ENCODE peak calls at places on chromosomes 4 and X, in eight cellular contexts. Y is esophagus muscularis mucosa, R is HL-60, T is suprapubic skin, V is GM12878, N is GM12892, J is stomach, A is GM23338. P is an unnamed sample.

GRCh38 chrX:53188763-53189162 is 36.2 kb downstream of the KDM5C start:
- DNase-seq in T (no peak), N (no peak), J (no peak), V (peak), A (no peak), R (no peak), Y (no peak), P (no peak)

GRCh38 chrX:47817421-47817820 is 19.3 kb upstream of the ZNF81 start:
- DNase-seq in J (peak), A (no peak), V (no peak), Y (no peak), N (no peak), T (no peak), R (no peak), P (no peak)

GRCh38 chr4:10096201-10096975 is 20.2 kb downstream of the WDR1 start:
- DNase-seq in R (no peak), V (peak), A (no peak), N (peak), T (no peak), J (peak), Y (no peak), P (peak)

GRCh38 chr4:42282081-42282901 is 115.0 kb upstream of the SHISA3 start:
- DNase-seq in V (peak), R (peak), J (peak), Y (no peak), N (peak), A (peak), T (no peak), P (no peak)

GRCh38 chr4:53563824-53564223 is 27.5 kb downstream of the LNX1 start:
- DNase-seq in J (no peak), N (peak), T (no peak), R (no peak), Y (no peak), A (no peak), V (peak), P (no peak)

GRCh38 chr4:83011779-83012630 is 1.4 kb upstream of the LIN54 start:
- DNase-seq in V (no peak), Y (no peak), N (no peak), A (peak), J (peak), T (peak), R (no peak), P (peak)

GRCh38 chr4:147044241-147044640 is 98.6 kb upstream of the TTC29 start:
- DNase-seq in Y (no peak), A (no peak), R (no peak), J (no peak), T (no peak), N (no peak), V (no peak), P (no peak)

GRCh38 chrX:84078991-84079390 is 109.0 kb downstream of the RPS6KA6 start:
- DNase-seq in A (no peak), J (no peak), R (no peak), Y (no peak), T (no peak), N (no peak), V (no peak), P (no peak)

GRCh38 chrX:46582325-46582724 is 8.8 kb downstream of the CHST7 start:
- DNase-seq in Y (no peak), A (no peak), R (no peak), N (no peak), T (no peak), J (no peak), V (no peak), P (no peak)

GRCh38 chr4:158816953-158817352 is 48.1 kb downstream of the FNIP2 start:
- DNase-seq in N (no peak), T (no peak), Y (no peak), R (no peak), J (no peak), V (no peak), A (no peak), P (no peak)

GRCh38 chr4:55347610-55348228 is 1.7 kb downstream of the SRD5A3 start:
- DNase-seq in R (peak), T (no peak), N (no peak), A (no peak), V (no peak), Y (no peak), J (no peak), P (no peak)

GRCh38 chrX:17608898-17609297 is 128.4 kb upstream of the SCML1 start:
- DNase-seq in Y (no peak), A (no peak), N (no peak), V (no peak), J (no peak), T (no peak), R (no peak), P (peak)

GRCh38 chr4:71211748-71212147 is 127.1 kb upstream of the SLC4A4 start:
- DNase-seq in Y (no peak), T (no peak), N (no peak), J (no peak), V (no peak), A (no peak), R (no peak), P (no peak)

GRCh38 chr4:20020049-20020448 is 231.7 kb upstream of the SLIT2 start:
- DNase-seq in J (no peak), T (no peak), V (no peak), R (no peak), Y (no peak), A (no peak), N (no peak), P (no peak)

GRCh38 chr4:6175426-6175825 is 24.9 kb downstream of the JAKMIP1 start:
- DNase-seq in Y (no peak), T (no peak), A (no peak), R (no peak), V (no peak), N (no peak), J (no peak), P (no peak)

GRCh38 chrX:1006156-1006730 is 206.2 kb downstream of the CRLF2 start:
- DNase-seq in A (no peak), T (no peak), V (no peak), Y (no peak), R (no peak), N (no peak), J (no peak), P (no peak)

GRCh38 chrX:10039821-10040793 is 72.9 kb downstream of the CLDN34 start:
- DNase-seq in J (no peak), V (no peak), Y (no peak), N (no peak), A (no peak), R (no peak), T (no peak), P (no peak)

GRCh38 chrX:122626871-122627270 is 557.2 kb upstream of the GRIA3 start:
- DNase-seq in T (no peak), R (no peak), A (no peak), V (no peak), N (no peak), J (no peak), Y (no peak), P (no peak)

GRCh38 chr4:25002679-25003078 is 28.1 kb downstream of the LGI2 start:
- DNase-seq in N (no peak), J (no peak), Y (no peak), V (no peak), A (no peak), T (no peak), R (no peak), P (no peak)

GRCh38 chrX:123899701-123900100 is 39.8 kb downstream of the XIAP start:
- DNase-seq in J (no peak), T (no peak), A (no peak), V (no peak), Y (no peak), N (no peak), R (no peak), P (no peak)

GRCh38 chr4:99205104-99205979 is 13.7 kb downstream of the ADH6 start:
- DNase-seq in N (no peak), T (no peak), J (no peak), Y (no peak), A (peak), V (no peak), R (no peak), P (peak)

GRCh38 chr4:185096032-185096653 is 46.9 kb upstream of the SLC25A4 start:
- DNase-seq in R (no peak), A (peak), N (no peak), Y (no peak), V (no peak), T (no peak), J (peak), P (no peak)

GRCh38 chr4:36273276-36273675 is 8.1 kb upstream of the DTHD1 start:
- DNase-seq in J (no peak), Y (no peak), A (no peak), R (no peak), V (no peak), N (no peak), T (no peak), P (no peak)

GRCh38 chr4:176123710-176124407 is 58.2 kb downstream of the WDR17 start:
- DNase-seq in T (no peak), J (peak), Y (no peak), R (peak), V (peak), N (peak), A (peak), P (peak)

GRCh38 chrX:18995216-18995615 is 11.3 kb upstream of the PHKA2 start:
- DNase-seq in T (no peak), R (no peak), J (no peak), V (no peak), A (no peak), N (no peak), Y (no peak), P (no peak)

GRCh38 chrX:65407157-65407626 is 127.4 kb downstream of the LAS1L start:
- DNase-seq in N (no peak), T (no peak), R (no peak), V (no peak), A (peak), Y (no peak), J (no peak), P (no peak)

GRCh38 chrX:123803331-123803983 is 56.4 kb upstream of the XIAP start:
- DNase-seq in T (no peak), N (no peak), A (no peak), R (peak), Y (no peak), V (no peak), J (no peak), P (no peak)

GRCh38 chr4:8090312-8090711 is 68.3 kb downstream of the ABLIM2 start:
- DNase-seq in N (no peak), V (no peak), A (no peak), R (no peak), T (no peak), Y (no peak), J (no peak), P (no peak)

GRCh38 chrX:115679460-115679859 is 118.5 kb downstream of the PLS3 start:
- DNase-seq in Y (no peak), R (no peak), T (no peak), V (no peak), N (no peak), A (peak), J (no peak), P (no peak)

GRCh38 chr4:145511913-145512522 is 30.4 kb downstream of the SMAD1 start:
- DNase-seq in V (no peak), Y (no peak), T (no peak), N (no peak), R (no peak), A (no peak), J (no peak), P (no peak)

GRCh38 chr4:137390707-137391106 is 141.6 kb downstream of the PCDH18 start:
- DNase-seq in T (no peak), V (no peak), A (no peak), Y (no peak), R (no peak), J (no peak), N (no peak), P (no peak)
- TF ChIP-seq POLR2AphosphoS5 in T (no peak), V (no peak), A (no peak), Y (no peak), R (no peak), J (no peak), N (no peak), P (no peak)

GRCh38 chr4:38530486-38530885 is 133.5 kb upstream of the KLF3 start:
- DNase-seq in J (no peak), V (no peak), R (no peak), A (no peak), Y (no peak), T (no peak), N (no peak), P (no peak)

GRCh38 chr4:38531126-38531737 is 132.8 kb upstream of the KLF3 start:
- DNase-seq in N (no peak), R (no peak), V (no peak), J (no peak), T (no peak), A (peak), Y (no peak), P (no peak)

GRCh38 chr4:38529189-38530115 is 134.5 kb upstream of the KLF3 start:
- DNase-seq in R (peak), Y (no peak), T (no peak), A (peak), J (peak), V (peak), N (peak), P (no peak)

GRCh38 chr4:38534344-38534743 is 129.7 kb upstream of the KLF3 start:
- DNase-seq in A (no peak), Y (no peak), N (no peak), V (no peak), J (no peak), R (no peak), T (no peak), P (no peak)

GRCh38 chr4:38533024-38533556 is 130.9 kb upstream of the KLF3 start:
- DNase-seq in A (no peak), R (no peak), N (no peak), Y (no peak), T (no peak), V (no peak), J (no peak), P (no peak)
- TF ChIP-seq POLR2AphosphoS5 in A (no peak), R (no peak), N (no peak), Y (no peak), T (no peak), V (no peak), J (no peak), P (no peak)

GRCh38 chrX:100265179-100265578 is 144.9 kb downstream of the PCDH19 start:
- DNase-seq in Y (no peak), R (no peak), J (no peak), A (no peak), N (no peak), T (no peak), V (no peak), P (no peak)

GRCh38 chrX:100264200-100264599 is 145.9 kb downstream of the PCDH19 start:
- DNase-seq in J (no peak), N (no peak), A (no peak), T (no peak), V (peak), Y (no peak), R (no peak), P (no peak)

GRCh38 chrX:100263650-100264049 is 146.4 kb downstream of the PCDH19 start:
- DNase-seq in Y (no peak), N (no peak), T (no peak), J (no peak), A (no peak), R (no peak), V (no peak), P (no peak)
- TF ChIP-seq POLR2AphosphoS5 in Y (no peak), N (no peak), T (no peak), J (no peak), A (no peak), R (no peak), V (no peak), P (no peak)

DNA sequence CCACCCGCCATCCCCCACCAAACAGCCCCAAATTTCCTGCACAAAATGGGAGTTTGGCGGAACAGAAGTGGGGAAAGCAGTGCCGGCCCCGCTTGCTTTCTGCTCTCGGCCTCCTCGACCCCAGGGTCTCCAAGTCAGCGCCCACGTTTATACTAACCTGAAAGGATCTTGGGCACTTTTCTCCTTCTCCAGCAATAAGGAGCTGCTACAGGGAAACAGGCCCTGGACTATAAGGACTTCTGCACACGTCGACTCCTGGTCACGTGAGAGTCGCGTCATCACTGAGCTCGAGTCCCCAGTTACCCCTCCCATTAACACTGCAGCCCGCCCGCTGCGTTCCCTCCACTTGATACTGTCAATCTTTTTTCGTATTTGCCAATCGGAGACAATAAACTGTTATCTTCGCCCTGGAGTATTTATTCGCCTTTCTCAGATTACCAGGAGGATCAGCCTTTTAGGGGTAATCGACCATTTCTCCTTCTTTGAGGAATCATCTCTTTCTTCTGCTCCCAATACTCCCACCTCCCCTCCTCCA is at the start of gene TCEAL8:
- DNase-seq in T (peak), J (peak), A (peak), N (no peak), V (peak), R (peak), Y (peak), P (peak)
- TF ChIP-seq POLR2AphosphoS5 in T (no peak), J (peak), A (peak), N (no peak), V (peak), R (no peak), Y (peak), P (peak)